ENCODE peak calls at places on chromosomes 5 and 9, in eight cellular contexts. C, N, E, Z, P, D, J and M are unnamed samples.

GRCh38 chr9:105150991-105151685 is 93.3 kb upstream of the SLC44A1 start:
- DNase-seq in C (no peak), Z (no peak), E (no peak), N (peak), P (no peak), D (peak), J (no peak), M (no peak)

GRCh38 chr5:77418601-77419591 is 73.2 kb downstream of the WDR41 start:
- DNase-seq in P (no peak), Z (no peak), C (no peak), D (no peak), E (no peak), N (no peak), J (no peak), M (no peak)

GRCh38 chr5:59769832-59770231 is 123.7 kb downstream of the PDE4D start:
- DNase-seq in J (no peak), D (no peak), Z (no peak), E (no peak), N (no peak), C (no peak), P (no peak), M (no peak)

GRCh38 chr9:69805962-69806633 is 14.5 kb upstream of the CFAP95 start:
- DNase-seq in Z (no peak), P (no peak), J (peak), E (no peak), D (no peak), N (no peak), C (no peak), M (peak)

GRCh38 chr9:13064060-13064459 is 215.4 kb downstream of the MPDZ start:
- DNase-seq in E (no peak), D (no peak), N (no peak), P (no peak), Z (no peak), C (no peak), J (no peak), M (no peak)

GRCh38 chr9:100927778-100928177 is 100.7 kb upstream of the PLPPR1 start:
- DNase-seq in J (no peak), C (no peak), P (no peak), E (no peak), Z (no peak), D (no peak), N (no peak), M (no peak)

GRCh38 chr5:84477485-84477884 is 92.8 kb upstream of the EDIL3 start:
- DNase-seq in N (no peak), Z (no peak), C (no peak), D (no peak), P (no peak), E (no peak), J (no peak), M (no peak)

GRCh38 chr5:124057161-124057814 is 545.3 kb downstream of the CSNK1G3 start:
- DNase-seq in C (no peak), J (peak), D (no peak), N (no peak), E (no peak), P (no peak), Z (no peak), M (peak)

GRCh38 chr5:99721487-99721886 is 792.7 kb upstream of the CHD1 start:
- DNase-seq in Z (no peak), P (no peak), N (no peak), C (no peak), D (no peak), E (no peak), J (no peak), M (no peak)

GRCh38 chr5:11269515-11269914 is 508.5 kb upstream of the DAP start:
- DNase-seq in D (no peak), Z (no peak), P (no peak), N (no peak), E (no peak), C (no peak), J (no peak), M (no peak)

GRCh38 chr9:93589688-93590087 is 13.3 kb downstream of the PHF2 start:
- DNase-seq in C (no peak), E (no peak), N (no peak), D (peak), Z (no peak), P (no peak), J (no peak), M (no peak)

GRCh38 chr9:124030969-124031451 is 19.4 kb downstream of the LHX2 start:
- DNase-seq in P (no peak), N (no peak), J (no peak), E (no peak), Z (no peak), D (no peak), C (no peak), M (no peak)

GRCh38 chr5:172059661-172060100 is 53.2 kb upstream of the FBXW11 start:
- DNase-seq in N (peak), C (no peak), E (no peak), D (no peak), J (no peak), Z (no peak), P (no peak), M (no peak)

GRCh38 chr9:91101598-91102168 is 260.0 kb downstream of the AUH start:
- DNase-seq in D (no peak), J (no peak), Z (peak), E (peak), C (no peak), P (peak), N (no peak), M (no peak)

GRCh38 chr5:53335115-53335514 is 145.3 kb upstream of the FST start:
- DNase-seq in D (no peak), C (no peak), E (no peak), N (no peak), J (no peak), P (no peak), Z (no peak), M (no peak)

GRCh38 chr9:114452219-114453169 is 52.8 kb downstream of the WHRN start:
- DNase-seq in C (no peak), N (no peak), Z (no peak), D (no peak), P (peak), J (peak), E (peak), M (no peak)

GRCh38 chr5:143685416-143685815 is 126.5 kb upstream of the HMHB1 start:
- DNase-seq in J (no peak), P (no peak), Z (no peak), C (no peak), N (no peak), D (no peak), E (no peak), M (no peak)

GRCh38 chr5:132776077-132776931 is 735 bp downstream of the SEPTIN8 start:
- DNase-seq in Z (no peak), D (no peak), N (no peak), J (no peak), E (no peak), P (no peak), C (peak), M (no peak)

GRCh38 chr5:180862645-180863044 is 1.6 kb upstream of the ZFP62 start:
- DNase-seq in P (no peak), D (no peak), N (no peak), C (no peak), E (no peak), Z (no peak), J (no peak), M (no peak)

GRCh38 chr9:18905033-18905882 is 127.8 kb downstream of the SAXO1 start:
- DNase-seq in P (no peak), N (peak), C (no peak), E (no peak), D (no peak), J (no peak), Z (no peak), M (no peak)

GRCh38 chr9:109556061-109556460 is 58.0 kb upstream of the PTPN3 start:
- DNase-seq in Z (no peak), C (no peak), P (no peak), E (no peak), J (no peak), D (peak), N (no peak), M (no peak)

GRCh38 chr5:178595145-178595544 is 5.0 kb upstream of the COL23A1 start:
- DNase-seq in E (no peak), Z (no peak), J (no peak), P (no peak), D (no peak), C (no peak), N (no peak), M (no peak)

GRCh38 chr9:106893088-106893487 is 30.1 kb downstream of the ZNF462 start:
- DNase-seq in J (no peak), N (peak), E (no peak), Z (no peak), D (peak), C (no peak), P (no peak), M (no peak)

GRCh38 chr5:125295405-125295872 is 549.0 kb upstream of the ZNF608 start:
- DNase-seq in N (no peak), C (no peak), E (no peak), D (no peak), J (no peak), Z (no peak), P (no peak), M (no peak)